ENCODE peak calls at places on chromosomes 16 and 17, in four cellular contexts. F is Peyer's patch, O is heart right ventricle, G is heart left ventricle. N is an unnamed sample.
A peak's percentile ranks its signal among the peaks of the same experiment; 100 is the strongest.

GRCh38 chr16:50802000-50802399 is 60.1 kb downstream of the CYLD start:
- DNase-seq in F (no peak), O (no peak), G (no peak), N (no peak)

GRCh38 chr16:51164167-51164566 is 13.1 kb upstream of the SALL1 start:
- DNase-seq in F (no peak), O (no peak), G (no peak), N (no peak)

GRCh38 chr17:51912939-51913338 is 245.6 kb downstream of the CA10 start:
- DNase-seq in F (no peak), O (no peak), G (no peak), N (no peak)

GRCh38 chr16:10265770-10266615 is 83.8 kb upstream of the GRIN2A start:
- DNase-seq in F (no peak), O (no peak), G (no peak), N (no peak)

GRCh38 chr17:61201211-61201610 is 198.4 kb upstream of the TBX2 start:
- DNase-seq in F (no peak), O (no peak), G (no peak), N (no peak)

GRCh38 chr16:15041260-15042011 is 14.4 kb downstream of the NTAN1 start:
- DNase-seq in F (peak; percentile 77), O (peak; percentile 82), G (peak; percentile 79), N (no peak)

GRCh38 chr16:86578499-86579267 is at the start of gene FOXL1:
- DNase-seq in F (no peak), O (peak; percentile 69), G (no peak), N (no peak)

GRCh38 chr17:596763-597644 is 117.6 kb downstream of the VPS53 start:
- DNase-seq in F (no peak), O (no peak), G (no peak), N (no peak)

GRCh38 chr16:29804455-29805231 is 1.7 kb upstream of the MAZ start:
- DNase-seq in F (peak; percentile 61), O (peak; percentile 64), G (peak; percentile 67), N (peak; percentile 49)

GRCh38 chr16:11025120-11025531 is 80.8 kb downstream of the CLEC16A start:
- DNase-seq in F (no peak), O (no peak), G (no peak), N (no peak)

GRCh38 chr17:65609749-65610148 is 48.3 kb upstream of the AXIN2 start:
- DNase-seq in F (peak; percentile 26), O (no peak), G (no peak), N (no peak)

GRCh38 chr17:66313995-66314659 is 11.7 kb downstream of the PRKCA start:
- DNase-seq in F (no peak), O (no peak), G (no peak), N (peak; percentile 42)

GRCh38 chr16:68367034-68367433 is 56.2 kb downstream of the PRMT7 start:
- DNase-seq in F (peak; percentile 77), O (no peak), G (no peak), N (peak; percentile 70)

GRCh38 chr17:78748048-78748729 is 33.9 kb downstream of the CYTH1 start:
- DNase-seq in F (no peak), O (no peak), G (no peak), N (no peak)

GRCh38 chr17:55607736-55608341 is 96.6 kb upstream of the SMIM36 start:
- DNase-seq in F (peak; percentile 79), O (peak; percentile 40), G (peak; percentile 32), N (no peak)

GRCh38 chr16:56226840-56227525 is 35.7 kb downstream of the GNAO1 start:
- DNase-seq in F (no peak), O (no peak), G (no peak), N (no peak)

GRCh38 chr17:50482516-50482915 is 3.9 kb downstream of the RSAD1 start:
- DNase-seq in F (peak; percentile 95), O (peak; percentile 92), G (peak; percentile 93), N (peak; percentile 86)

GRCh38 chr16:58299757-58300349 is 5.0 kb upstream of the PRSS54 start:
- DNase-seq in F (no peak), O (no peak), G (no peak), N (peak; percentile 33)

GRCh38 chr16:85607331-85607765 is 5.8 kb upstream of the GSE1 start:
- DNase-seq in F (peak; percentile 55), O (no peak), G (no peak), N (peak; percentile 57)

GRCh38 chr17:19248923-19249574 is 11.9 kb downstream of the EPN2 start:
- DNase-seq in F (peak; percentile 45), O (peak; percentile 40), G (peak; percentile 52), N (peak; percentile 27)

GRCh38 chr17:63293310-63293709 is 152.8 kb downstream of the CYB561 start:
- DNase-seq in F (no peak), O (no peak), G (no peak), N (no peak)

GRCh38 chr17:69246726-69247375 is 18.2 kb upstream of the ABCA10 start:
- DNase-seq in F (no peak), O (no peak), G (no peak), N (no peak)

GRCh38 chr17:13740692-13741091 is 139.0 kb upstream of the HS3ST3A1 start:
- DNase-seq in F (no peak), O (no peak), G (no peak), N (no peak)

GRCh38 chr17:37050905-37051304 is 102.2 kb downstream of the AATF start:
- DNase-seq in F (no peak), O (no peak), G (no peak), N (no peak)

GRCh38 chr16:72110662-72111615 is 17.3 kb downstream of the DHX38 start:
- DNase-seq in F (no peak), O (no peak), G (no peak), N (no peak)

GRCh38 chr17:20997711-20998570 is 44.9 kb downstream of the USP22 start:
- DNase-seq in F (peak; percentile 40), O (no peak), G (no peak), N (no peak)

DNA sequence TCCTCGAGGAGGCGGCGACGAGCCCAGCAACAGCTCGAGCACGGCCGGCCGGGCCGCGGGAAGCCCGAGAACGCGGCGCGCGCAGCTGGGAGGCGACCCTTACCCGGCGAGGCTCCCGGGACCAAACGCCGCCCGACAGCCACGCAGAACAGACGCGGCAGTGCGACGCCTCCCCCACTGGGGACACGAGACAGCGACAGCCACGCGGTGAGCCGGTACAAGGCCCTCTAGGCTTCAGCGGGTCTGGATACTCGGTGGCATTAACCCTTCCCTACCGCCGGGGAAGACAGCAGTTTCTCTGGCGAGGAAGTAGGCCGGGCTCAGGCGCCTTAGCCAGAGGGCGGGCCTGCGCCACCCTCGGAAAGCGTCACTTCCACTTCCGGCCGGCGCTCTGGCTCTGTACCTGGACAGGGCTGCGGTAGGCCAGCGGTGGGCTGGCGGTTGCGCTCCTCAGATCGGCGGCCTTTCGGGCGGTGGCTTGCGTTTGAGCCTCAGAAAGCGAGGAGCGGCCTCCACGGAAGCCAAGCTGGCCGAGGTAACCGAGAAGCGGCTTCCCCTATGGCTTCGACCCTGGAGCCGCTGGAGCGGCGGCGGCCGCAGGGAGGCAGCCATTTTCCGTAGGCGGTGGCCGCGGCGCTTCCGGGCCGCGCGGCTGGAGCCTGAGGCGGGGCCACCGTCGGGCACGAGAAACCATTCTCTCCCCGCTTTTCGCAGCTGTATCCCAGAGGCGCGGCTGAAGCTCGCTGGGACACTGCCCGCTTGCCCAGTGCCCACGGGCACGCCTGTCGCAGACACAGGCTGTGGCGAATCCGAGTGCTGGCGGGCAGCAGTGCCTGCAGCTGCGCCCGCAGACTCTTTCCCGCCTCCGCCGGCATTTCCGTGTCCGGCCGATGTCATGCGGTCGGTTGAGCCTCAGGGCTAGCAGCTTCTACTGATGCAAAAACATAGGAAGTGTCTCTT is at the start of the genes TIGD7 and ZNF75A:
- DNase-seq in F (peak; percentile 93), O (peak; percentile 89), G (peak; percentile 89), N (peak; percentile 92)
- TF ChIP-seq CTCF in F (peak; percentile 41), O (no peak), G (no peak), N (no peak)

DNA sequence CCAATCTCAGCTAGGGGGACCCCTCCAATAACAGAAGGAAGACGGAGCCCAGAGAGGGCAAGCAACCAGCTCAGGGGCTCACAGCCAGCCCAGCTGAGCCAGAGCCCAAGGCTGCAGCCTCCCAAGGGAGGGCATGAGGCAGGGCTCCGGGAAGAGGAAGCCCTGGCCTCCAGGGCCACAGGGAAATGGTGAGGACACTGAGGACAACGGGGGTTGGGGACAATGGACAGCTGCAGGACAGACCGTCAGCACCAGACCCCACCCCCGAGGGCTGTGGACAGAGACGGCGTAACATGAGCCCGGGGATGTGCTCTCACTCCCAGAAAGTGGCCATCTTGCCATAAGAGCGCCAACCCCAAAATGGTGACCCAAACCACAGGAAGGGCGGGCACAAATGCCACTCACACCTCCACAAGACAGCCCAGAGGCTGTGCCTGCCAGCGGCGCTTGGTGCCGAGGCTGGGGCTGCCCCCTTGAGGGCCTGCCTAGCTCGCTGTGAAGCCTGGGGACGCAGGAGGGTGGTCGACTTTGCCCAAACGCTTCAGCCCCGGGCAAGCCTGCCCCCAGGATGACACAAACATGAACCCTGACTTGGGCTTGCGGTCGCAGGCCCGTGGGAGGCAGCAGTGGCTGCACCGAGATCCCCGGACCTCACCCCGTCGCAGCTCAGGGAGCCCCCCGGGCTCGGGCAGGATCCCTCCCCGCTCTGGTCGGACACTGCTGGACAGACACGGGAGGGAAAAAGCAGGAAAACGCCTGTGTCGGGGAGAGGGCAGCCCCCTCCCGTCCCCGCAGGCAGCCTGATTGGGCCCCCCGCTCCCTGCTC is 10.5 kb downstream of the PIMREG start:
- DNase-seq in F (no peak), O (no peak), G (no peak), N (no peak)
- H3K4me3 ChIP-seq in F (peak overlapping the region; percentile 23), O (peak overlapping the region; percentile 33), G (peak overlapping the region; percentile 33), N (no peak overlapping the region)

GRCh38 chr17:56914641-56915263 is 903 bp upstream of the TRIM25 start:
- DNase-seq in F (no peak), O (no peak), G (no peak), N (no peak)

GRCh38 chr17:56913867-56914640 is at the start of gene TRIM25:
- DNase-seq in F (peak; percentile 98), O (peak; percentile 93), G (peak; percentile 92), N (peak; percentile 93)

GRCh38 chr17:56910509-56911235 is 3.2 kb downstream of the TRIM25 start:
- DNase-seq in F (no peak), O (no peak), G (no peak), N (no peak)

GRCh38 chr17:56913000-56913866 is 616 bp downstream of the TRIM25 start:
- DNase-seq in F (peak; percentile 55), O (peak; percentile 29), G (no peak), N (peak; percentile 32)

DNA sequence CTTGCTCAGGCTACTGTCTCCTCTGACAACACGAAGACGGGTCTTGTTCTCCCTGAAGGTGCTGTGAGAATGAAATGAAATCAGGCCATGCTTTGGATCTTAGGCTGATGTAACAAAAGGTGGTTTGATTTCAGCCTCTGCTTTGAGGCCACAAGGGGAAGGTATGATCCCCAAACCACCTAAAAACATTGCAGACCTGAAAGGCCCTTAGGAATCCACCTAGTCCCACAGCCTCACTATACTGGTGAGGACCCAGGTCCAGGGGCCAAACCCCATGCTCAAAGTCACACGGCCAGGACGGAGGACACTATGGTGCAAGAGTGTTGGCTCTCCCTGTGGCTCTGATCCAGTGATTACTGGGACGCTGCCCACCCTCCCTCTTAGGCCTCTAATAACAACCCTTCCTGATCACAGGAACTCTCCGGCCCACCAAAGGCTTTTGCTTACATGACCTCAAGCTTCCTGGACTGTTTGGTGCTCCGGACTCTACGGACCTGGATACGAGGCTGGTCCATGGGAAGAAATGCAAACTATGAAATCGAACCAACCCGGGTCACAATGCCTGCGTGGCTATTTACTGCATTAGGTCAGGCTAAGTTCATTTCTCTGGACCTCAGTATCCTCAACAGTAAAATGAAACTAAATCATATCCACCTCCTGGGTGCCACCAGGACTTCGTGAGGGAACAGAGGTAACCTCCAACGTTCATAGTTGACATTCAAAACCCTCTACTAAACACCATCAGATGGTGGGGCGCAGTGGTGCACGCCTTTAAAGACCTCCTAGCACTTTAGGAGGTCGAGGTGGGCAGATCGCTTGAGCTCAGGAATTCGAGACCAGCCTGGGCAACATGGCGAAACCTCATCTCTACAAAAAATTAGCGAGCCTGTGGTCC is 1.5 kb downstream of the TRIM25 start:
- DNase-seq in F (peak; percentile 68), O (peak; percentile 36), G (no peak), N (no peak)
- H3K4me1 ChIP-seq in F (no peaks in the 10 kb centered on the region), O (peaks cover 70% of the 10 kb centered on the region), G (peaks cover 51% of the 10 kb centered on the region), N (peaks cover 4% of the 10 kb centered on the region)

GRCh38 chr17:45320931-45321461 is 4.2 kb upstream of the MAP3K14 start:
- DNase-seq in F (no peak), O (no peak), G (no peak), N (no peak)
- TF ChIP-seq CTCF in F (no peak), O (no peak), G (no peak), N (no peak)